ENCODE peak calls at places on chromosomes 4 and X, in six cellular contexts. T is HepG2, O is A549, V is K562, U is IMR-90, X is GM12878. C is an unnamed sample.

GRCh38 chr4:37381040-37381668 is 136.6 kb downstream of the NWD2 start:
- DNase-seq in T (no peak), O (no peak), V (no peak), U (no peak), X (no peak), C (no peak)

GRCh38 chr4:82801910-82802521 is 3.4 kb upstream of the SCD5 start:
- DNase-seq in T (peak), O (peak), V (no peak), U (peak), X (no peak), C (no peak)

GRCh38 chr4:75514131-75514948 is at the start of the genes RCHY1 and THAP6:
- DNase-seq in T (peak), O (peak), V (peak), U (peak), X (peak), C (peak)

GRCh38 chr4:121448231-121448630 is 67.4 kb upstream of the QRFPR start:
- DNase-seq in T (peak), O (peak), V (no peak), U (no peak), X (no peak), C (no peak)

GRCh38 chrX:153722704-153723350 is 1.4 kb downstream of the BCAP31 start:
- DNase-seq in T (no peak), O (no peak), V (no peak), U (no peak), X (no peak), C (no peak)

GRCh38 chr4:40963912-40964478 is 214.2 kb downstream of the NSUN7 start:
- DNase-seq in T (no peak), O (no peak), V (no peak), U (peak), X (no peak), C (no peak)

GRCh38 chr4:93730251-93730650 is 98.3 kb upstream of the ATOH1 start:
- DNase-seq in T (no peak), O (no peak), V (no peak), U (no peak), X (no peak), C (no peak)

GRCh38 chr4:127309360-127310095 is 323.2 kb upstream of the INTU start:
- DNase-seq in T (no peak), O (no peak), V (no peak), U (peak), X (no peak), C (no peak)

GRCh38 chr4:145679520-145679919 is 426 bp upstream of the C4orf51 start:
- DNase-seq in T (peak), O (peak), V (no peak), U (peak), X (no peak), C (peak)

GRCh38 chr4:87919951-87920350 is 55.6 kb upstream of the SPP1 start:
- DNase-seq in T (no peak), O (no peak), V (no peak), U (no peak), X (no peak), C (no peak)

GRCh38 chr4:33107813-33108212 is 2387.6 kb downstream of the PCDH7 start:
- DNase-seq in T (no peak), O (no peak), V (no peak), U (no peak), X (no peak), C (no peak)

GRCh38 chr4:165715989-165716388 is 157.0 kb upstream of the TLL1 start:
- DNase-seq in T (no peak), O (no peak), V (no peak), U (no peak), X (no peak), C (no peak)

GRCh38 chr4:180280076-180280475 is 1963.1 kb upstream of the TENM3 start:
- DNase-seq in T (no peak), O (no peak), V (no peak), U (no peak), X (peak), C (no peak)

GRCh38 chrX:16946971-16947562 is 609 bp downstream of the REPS2 start:
- DNase-seq in T (no peak), O (no peak), V (peak), U (no peak), X (no peak), C (peak)

GRCh38 chr4:102139932-102140331 is 205.3 kb downstream of the SLC39A8 start:
- DNase-seq in T (no peak), O (peak), V (no peak), U (no peak), X (no peak), C (no peak)

GRCh38 chr4:165580379-165580905 is 201.6 kb downstream of the CPE start:
- DNase-seq in T (no peak), O (peak), V (no peak), U (no peak), X (no peak), C (peak)

GRCh38 chr4:184400375-184400870 is 73.9 kb downstream of the IRF2 start:
- DNase-seq in T (no peak), O (peak), V (no peak), U (peak), X (no peak), C (no peak)

GRCh38 chrX:38052096-38052495 is 45.7 kb downstream of the SYTL5 start:
- DNase-seq in T (no peak), O (peak), V (no peak), U (peak), X (no peak), C (no peak)

GRCh38 chrX:136525738-136526606 is 6.0 kb upstream of the VGLL1 start:
- DNase-seq in T (no peak), O (peak), V (no peak), U (peak), X (no peak), C (no peak)

GRCh38 chr4:81690871-81691270 is 219.2 kb upstream of the RASGEF1B start:
- DNase-seq in T (no peak), O (no peak), V (no peak), U (no peak), X (no peak), C (no peak)

GRCh38 chr4:122826000-122826595 is 533 bp upstream of the FGF2 start:
- DNase-seq in T (no peak), O (no peak), V (no peak), U (peak), X (no peak), C (no peak)

GRCh38 chrX:16239211-16239610 is 71.9 kb downstream of the MAGEB17 start:
- DNase-seq in T (no peak), O (peak), V (no peak), U (peak), X (peak), C (no peak)

GRCh38 chrX:115940888-115941332 is 229.6 kb upstream of the AGTR2 start:
- DNase-seq in T (peak), O (peak), V (no peak), U (peak), X (peak), C (peak)

GRCh38 chr4:25103423-25103822 is 56.8 kb downstream of the SEPSECS start:
- DNase-seq in T (no peak), O (no peak), V (no peak), U (no peak), X (no peak), C (no peak)
- TF ChIP-seq BHLHE40 in T (no peak), O (no peak), V (no peak), U (no peak), X (no peak), C (no peak)

DNA sequence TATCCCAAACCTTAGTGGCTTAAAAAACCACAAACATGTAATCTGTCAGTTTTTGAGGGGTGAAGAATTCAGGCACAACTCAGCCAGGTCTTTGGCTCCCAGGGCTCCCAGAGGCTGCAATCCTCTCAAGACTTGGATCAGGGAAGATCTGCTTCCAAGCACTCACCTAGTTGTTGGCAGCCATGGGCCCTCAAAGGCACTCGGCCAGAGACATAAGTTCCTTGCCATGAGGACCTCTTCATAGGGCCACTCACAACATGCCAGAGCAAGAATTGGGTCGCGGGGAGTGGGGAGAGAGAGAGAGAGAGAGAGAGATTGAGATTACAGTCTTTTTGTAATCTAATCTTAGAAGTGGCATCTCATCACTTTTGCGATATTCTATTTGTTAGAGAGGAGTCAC is 77.1 kb upstream of the TBC1D9 start:
- DNase-seq in T (no peak), O (no peak), V (no peak), U (no peak), X (no peak), C (no peak)
- TF ChIP-seq BHLHE40 in T (no peak), O (no peak), V (no peak), U (no peak), X (no peak), C (no peak)

DNA sequence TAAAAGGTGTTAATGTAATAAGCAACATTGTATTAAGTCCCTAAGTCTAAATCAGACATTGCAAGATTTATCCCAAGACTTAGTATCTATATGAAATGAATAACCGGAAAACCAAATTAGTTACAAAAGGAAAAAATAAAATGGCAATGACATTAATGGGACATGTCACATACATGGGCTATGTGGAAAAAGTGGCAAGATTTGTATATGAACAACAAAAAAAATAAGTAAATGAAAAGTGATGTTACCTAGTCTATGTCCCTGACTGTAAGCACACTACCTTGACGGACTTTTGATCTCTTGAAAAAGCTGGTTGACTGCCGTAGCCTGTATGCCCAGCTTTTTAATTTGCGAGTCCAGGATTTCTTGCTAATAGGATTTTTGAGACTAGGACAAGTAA is 55.5 kb upstream of the FAM120C start:
- DNase-seq in T (no peak), O (no peak), V (no peak), U (no peak), X (no peak), C (no peak)
- TF ChIP-seq BHLHE40 in T (no peak), O (no peak), V (no peak), U (no peak), X (no peak), C (no peak)

DNA sequence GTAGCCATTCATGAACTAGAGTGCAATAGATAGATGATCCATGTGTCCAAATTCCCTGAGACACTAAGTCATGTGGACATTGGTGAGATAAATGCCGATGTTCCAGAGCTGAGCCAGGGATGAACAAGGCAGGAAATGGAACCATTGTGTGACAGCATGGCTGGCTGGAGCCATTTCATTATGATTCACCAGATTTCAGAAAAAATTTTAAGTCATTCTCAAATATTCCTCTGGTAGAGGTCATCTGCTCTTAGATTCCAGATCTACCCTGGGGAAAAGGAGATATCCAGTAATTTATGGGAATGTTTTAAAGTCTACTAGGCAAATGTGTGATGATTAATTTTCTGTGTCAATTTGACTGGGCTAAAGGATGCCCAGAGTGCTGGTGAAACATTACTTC is 287.2 kb downstream of the STK32B start:
- DNase-seq in T (no peak), O (no peak), V (no peak), U (no peak), X (no peak), C (no peak)
- TF ChIP-seq BHLHE40 in T (no peak), O (no peak), V (no peak), U (no peak), X (no peak), C (no peak)

DNA sequence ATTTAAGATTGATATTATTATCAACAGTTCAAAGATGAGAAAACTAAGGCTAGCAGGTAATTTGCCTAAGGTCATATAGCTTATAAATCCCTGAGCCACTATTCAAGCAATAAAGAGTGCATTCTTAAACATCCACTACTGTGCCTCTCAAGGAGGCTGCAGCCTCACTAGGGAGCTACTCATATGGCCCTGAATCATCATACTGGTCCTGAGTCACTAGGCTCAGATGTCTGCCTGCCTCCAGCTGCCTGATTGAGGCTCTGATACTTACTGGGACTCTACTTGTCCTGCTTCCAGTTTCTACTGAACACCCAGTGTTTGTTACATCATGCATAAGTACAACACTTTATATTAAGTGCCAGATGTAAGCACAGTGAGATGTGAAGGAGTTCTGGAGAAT is 110.7 kb downstream of the AASDH start:
- DNase-seq in T (no peak), O (no peak), V (no peak), U (peak), X (no peak), C (no peak)
- TF ChIP-seq BHLHE40 in T (no peak), O (no peak), V (no peak), U (no peak), X (no peak), C (no peak)

DNA sequence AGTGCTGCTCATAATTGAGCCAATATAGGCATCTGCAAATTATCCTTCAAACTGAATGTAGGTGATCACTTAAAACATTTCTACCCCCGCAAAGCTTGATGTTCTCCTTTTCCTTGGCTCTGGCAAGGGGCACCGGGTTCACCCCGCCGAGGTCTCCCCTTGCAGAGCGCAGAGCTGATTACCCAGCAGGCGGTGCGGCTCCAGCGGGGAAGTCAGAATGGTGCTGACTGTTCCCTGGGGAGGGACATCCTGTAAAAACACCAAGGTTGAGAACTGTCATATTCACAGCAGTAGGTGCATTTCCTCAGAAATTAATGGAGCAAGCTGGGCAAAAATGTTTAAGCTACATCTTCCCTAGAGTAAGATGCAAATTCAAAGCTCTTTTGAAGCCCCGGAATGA is 767.4 kb upstream of the TENM3 start:
- DNase-seq in T (no peak), O (no peak), V (no peak), U (no peak), X (no peak), C (peak)
- TF ChIP-seq BHLHE40 in T (no peak), O (no peak), V (no peak), U (no peak), X (no peak), C (no peak)

DNA sequence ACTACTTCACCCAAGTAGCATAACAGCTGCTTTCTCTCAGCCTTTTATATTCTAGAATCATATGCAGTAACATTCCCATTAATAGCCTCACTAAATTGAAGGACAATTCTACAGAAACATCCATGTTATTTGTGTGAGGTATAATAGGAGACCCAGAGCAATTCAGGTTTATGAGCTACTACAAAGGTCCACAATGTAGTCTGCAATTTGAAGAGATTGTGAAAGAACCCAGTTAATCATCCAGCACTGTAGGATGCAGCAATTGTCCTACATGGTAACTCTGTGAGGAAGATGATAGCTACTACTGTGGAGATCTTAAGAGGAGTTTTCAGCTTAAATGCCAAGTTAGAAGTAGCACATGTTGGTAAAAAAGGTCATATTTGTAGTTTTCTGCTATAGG is 30.8 kb downstream of the TMEM165 start:
- DNase-seq in T (no peak), O (no peak), V (no peak), U (no peak), X (no peak), C (no peak)
- TF ChIP-seq BHLHE40 in T (no peak), O (no peak), V (no peak), U (no peak), X (no peak), C (no peak)

DNA sequence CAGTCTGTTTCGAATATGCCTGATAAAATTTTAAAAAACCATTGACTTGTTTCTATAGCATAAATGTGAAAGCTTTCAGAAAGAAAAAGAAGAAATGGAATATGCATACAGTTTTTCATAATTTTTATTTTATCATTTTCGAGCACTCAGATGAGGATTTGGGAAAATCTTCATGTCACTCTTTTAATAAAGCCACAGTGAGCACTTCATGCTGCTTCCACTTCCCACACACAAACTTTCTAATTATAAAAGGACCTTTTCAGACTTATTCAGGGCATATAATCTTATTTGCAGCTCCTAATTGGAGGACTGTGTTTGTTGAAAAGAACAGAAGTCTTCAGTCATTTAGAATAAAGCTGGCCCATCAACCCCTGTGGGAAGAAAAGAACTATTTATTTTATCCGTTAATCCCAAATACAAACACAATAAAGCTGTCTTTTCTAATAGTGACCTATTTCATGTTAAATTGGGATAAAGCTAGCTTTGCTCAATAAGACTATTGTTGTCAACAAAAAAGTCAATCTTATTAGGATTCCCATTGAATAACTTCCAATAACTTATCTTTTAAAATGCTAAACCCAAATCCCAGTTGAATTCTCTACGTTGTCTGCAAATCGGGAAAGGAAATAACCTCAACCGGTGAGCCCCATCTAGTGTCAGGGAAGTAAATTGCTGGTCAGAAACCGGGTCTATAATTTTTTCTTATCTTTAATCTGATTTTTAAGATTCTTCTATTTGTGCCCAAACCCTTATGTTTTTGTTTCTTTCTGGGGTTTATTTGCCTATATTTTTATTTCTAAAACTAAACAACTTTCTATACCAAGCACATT is 211.5 kb downstream of the PDGFRA start:
- DNase-seq in T (no peak), O (peak), V (peak), U (peak), X (no peak), C (peak)
- TF ChIP-seq BHLHE40 in T (no peak), O (no peak), V (no peak), U (no peak), X (no peak), C (no peak)